ENCODE peak calls at places on chromosome 20, in seven cellular contexts. D is ELR; U is stimulated activated CD8-positive, alpha-beta memory T cell treated with anti-CD3 and anti-CD28 coated beads, Interleukin-4, amount 100 ng/mL, for 4 hours; S is ELF-1; Q is heart right ventricle; Y is uterus; N is Right ventricle myocardium superior. F is an unnamed sample.

GRCh38 chr20:49446808-49447207 is 35.7 kb downstream of the KCNB1 start:
- DNase-seq in D (no peak), U (no peak), S (peak), Q (peak), Y (peak), N (peak), F (peak)

GRCh38 chr20:5551621-5552020 is 198.6 kb upstream of the SHLD1 start:
- DNase-seq in D (no peak), U (no peak), S (no peak), Q (no peak), Y (no peak), N (no peak), F (no peak)

GRCh38 chr20:55232647-55233046 is 757.3 kb downstream of the DOK5 start:
- DNase-seq in D (no peak), U (no peak), S (no peak), Q (no peak), Y (no peak), N (no peak), F (no peak)

GRCh38 chr20:38115205-38115604 is 49.9 kb downstream of the TGM2 start:
- DNase-seq in D (no peak), U (no peak), S (no peak), Q (no peak), Y (no peak), N (no peak), F (no peak)

GRCh38 chr20:19026121-19026878 is 186.1 kb upstream of the SLC24A3 start:
- DNase-seq in D (no peak), U (no peak), S (no peak), Q (peak), Y (no peak), N (peak), F (no peak)

GRCh38 chr20:60085551-60086132 is 127.4 kb downstream of the CDH26 start:
- DNase-seq in D (no peak), U (no peak), S (no peak), Q (no peak), Y (no peak), N (no peak), F (peak)

GRCh38 chr20:50314326-50314725 is 123.7 kb downstream of the CEBPB start:
- DNase-seq in D (no peak), U (no peak), S (no peak), Q (no peak), Y (no peak), N (no peak), F (no peak)

GRCh38 chr20:59813126-59813947 is 120.1 kb downstream of the SYCP2 start:
- DNase-seq in D (no peak), U (no peak), S (no peak), Q (no peak), Y (no peak), N (no peak), F (no peak)

GRCh38 chr20:2252419-2253060 is 43.3 kb upstream of the TGM3 start:
- DNase-seq in D (no peak), U (no peak), S (no peak), Q (no peak), Y (no peak), N (no peak), F (no peak)

GRCh38 chr20:1426231-1426849 is 33.5 kb upstream of the FKBP1A start:
- DNase-seq in D (no peak), U (no peak), S (no peak), Q (no peak), Y (no peak), N (no peak), F (no peak)

F was measured in neural progenitor cell.